ENCODE peak calls at places on chromosomes 12 and 14, in eight cellular contexts. Y, H, R, Q, J, L, I and U are unnamed samples.

GRCh38 chr12:67519824-67520433 is 128.6 kb upstream of the DYRK2 start:
- DNase-seq in Y (no peak), H (no peak), R (no peak), Q (no peak), J (no peak), L (no peak), I (no peak), U (no peak)

GRCh38 chr12:115155665-115156645 is 472.0 kb upstream of the TBX3 start:
- DNase-seq in Y (no peak), H (peak; percentile 88), R (no peak), Q (peak; percentile 59), J (no peak), L (peak; percentile 87), I (peak; percentile 99), U (peak; percentile 99)

GRCh38 chr12:57621497-57622292 is 10.5 kb downstream of the ARHGEF25 start:
- DNase-seq in Y (peak; percentile 96), H (no peak), R (peak; percentile 50), Q (no peak), J (peak; percentile 88), L (no peak), I (no peak), U (no peak)

GRCh38 chr14:92382677-92383076 is 59.7 kb downstream of the SLC24A4 start:
- DNase-seq in Y (no peak), H (no peak), R (no peak), Q (no peak), J (peak; percentile 65), L (peak; percentile 4), I (no peak), U (no peak)

GRCh38 chr14:99571303-99571986 is 32.6 kb downstream of the CCDC85C start:
- DNase-seq in Y (no peak), H (no peak), R (peak; percentile 47), Q (no peak), J (no peak), L (no peak), I (no peak), U (no peak)

GRCh38 chr12:91441236-91441635 is 258.6 kb upstream of the DCN start:
- DNase-seq in Y (no peak), H (no peak), R (no peak), Q (no peak), J (no peak), L (no peak), I (no peak), U (no peak)

GRCh38 chr12:6821271-6821673 is 349 bp upstream of the GPR162 start:
- DNase-seq in Y (peak; percentile 82), H (no peak), R (peak; percentile 50), Q (peak; percentile 53), J (no peak), L (peak; percentile 85), I (no peak), U (peak; percentile 37)

GRCh38 chr12:104163631-104164030 is 25.6 kb upstream of the NFYB start:
- DNase-seq in Y (no peak), H (no peak), R (no peak), Q (no peak), J (no peak), L (no peak), I (no peak), U (no peak)

GRCh38 chr14:34662558-34663088 is 32.7 kb upstream of the SNX6 start:
- DNase-seq in Y (no peak), H (no peak), R (no peak), Q (no peak), J (no peak), L (peak; percentile 29), I (no peak), U (no peak)

GRCh38 chr12:104482113-104482512 is 25.4 kb downstream of the CHST11 start:
- DNase-seq in Y (no peak), H (no peak), R (no peak), Q (no peak), J (no peak), L (no peak), I (no peak), U (no peak)

GRCh38 chr14:68377459-68377858 is 415.4 kb downstream of the ZFP36L1 start:
- DNase-seq in Y (no peak), H (no peak), R (peak; percentile 79), Q (no peak), J (peak; percentile 82), L (peak; percentile 71), I (no peak), U (no peak)

GRCh38 chr12:85374981-85375380 is 95.0 kb downstream of the ALX1 start:
- DNase-seq in Y (no peak), H (no peak), R (no peak), Q (no peak), J (no peak), L (no peak), I (no peak), U (no peak)
- TF ChIP-seq CTCF in Y (no peak), H (no peak), R (no peak), Q (no peak), J (no peak), L (no peak), I (no peak), U (no peak)

DNA sequence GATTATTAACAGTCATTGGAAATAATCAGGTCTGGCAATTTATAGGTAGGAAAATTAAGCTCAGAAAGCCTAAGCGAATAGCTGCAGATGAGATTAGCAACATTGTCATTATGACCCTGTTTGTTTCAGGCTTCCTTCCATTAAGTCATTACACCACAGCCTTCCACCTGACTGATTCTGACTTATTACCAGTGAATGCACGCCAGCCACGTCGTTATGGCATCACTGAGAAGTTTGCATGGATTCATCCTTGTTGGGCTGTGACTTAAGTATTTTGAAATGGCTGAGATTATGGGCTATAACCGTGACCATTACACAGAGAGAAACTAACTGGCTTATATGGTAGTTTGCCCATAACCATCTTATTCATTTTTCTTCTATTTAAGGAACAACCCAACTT is 18.6 kb downstream of the RASSF8 start:
- DNase-seq in Y (no peak), H (peak; percentile 93), R (no peak), Q (no peak), J (no peak), L (no peak), I (no peak), U (no peak)
- H3K4me3 ChIP-seq in Y (no peak overlapping the region), H (peak overlapping the region; percentile 22), R (no peak overlapping the region), Q (no peak overlapping the region), J (no peak overlapping the region), L (no peak overlapping the region), I (no peak overlapping the region), U (no peak overlapping the region)

DNA sequence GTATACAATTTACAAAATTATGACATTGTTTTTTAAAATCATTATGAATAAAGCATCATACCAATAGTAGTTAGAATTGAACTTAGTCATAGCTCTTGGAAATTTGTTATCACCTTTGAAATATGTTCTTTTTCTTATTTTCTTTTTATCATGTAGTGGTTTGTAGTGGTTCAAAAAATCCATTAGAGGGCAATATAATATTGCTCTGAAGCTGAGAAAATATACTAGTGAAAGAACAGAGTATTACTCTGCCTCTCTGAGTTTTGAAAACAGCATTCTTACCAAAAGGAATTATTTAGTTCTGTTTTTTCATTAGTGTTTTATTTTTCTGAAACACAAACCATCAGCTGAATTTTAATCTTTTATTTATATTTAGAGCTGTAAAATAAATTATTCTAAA is 76.2 kb downstream of the PDZRN4 start:
- DNase-seq in Y (peak; percentile 36), H (no peak), R (no peak), Q (no peak), J (no peak), L (peak; percentile 23), I (no peak), U (no peak)
- TF ChIP-seq CTCF in Y (peak; percentile 59), H (no peak), R (no peak), Q (peak; percentile 41), J (peak; percentile 30), L (peak; percentile 38), I (no peak), U (no peak)

GRCh38 chr12:12735301-12735700 is 18.1 kb downstream of the CDKN1B start:
- DNase-seq in Y (no peak), H (no peak), R (no peak), Q (no peak), J (no peak), L (no peak), I (no peak), U (no peak)

GRCh38 chr12:12733118-12733517 is 15.9 kb downstream of the CDKN1B start:
- DNase-seq in Y (no peak), H (no peak), R (no peak), Q (no peak), J (no peak), L (no peak), I (no peak), U (no peak)

GRCh38 chr12:12734561-12735071 is 17.4 kb downstream of the CDKN1B start:
- DNase-seq in Y (no peak), H (no peak), R (no peak), Q (no peak), J (no peak), L (no peak), I (no peak), U (no peak)

GRCh38 chr12:12734054-12734453 is 16.9 kb downstream of the CDKN1B start:
- DNase-seq in Y (no peak), H (no peak), R (no peak), Q (no peak), J (no peak), L (no peak), I (no peak), U (peak; percentile 92)

GRCh38 chr12:12736759-12737676 is 19.9 kb downstream of the CDKN1B start:
- DNase-seq in Y (peak; percentile 73), H (no peak), R (no peak), Q (no peak), J (no peak), L (peak; percentile 67), I (no peak), U (no peak)
- H3K4me3 ChIP-seq in Y (no peak overlapping the region), H (no peak overlapping the region), R (no peak overlapping the region), Q (peak overlapping the region; percentile 43), J (peak overlapping the region; percentile 11), L (no peak overlapping the region), I (no peak overlapping the region), U (peak overlapping the region; percentile 12)

GRCh38 chr12:10613334-10614055 is at the start of gene MAGOHB:
- DNase-seq in Y (peak; percentile 82), H (peak; percentile 93), R (peak; percentile 99), Q (peak; percentile 92), J (peak; percentile 98), L (peak; percentile 98), I (peak; percentile 76), U (peak; percentile 89)

GRCh38 chr12:10617868-10618267 is 4.5 kb upstream of the MAGOHB start:
- DNase-seq in Y (no peak), H (no peak), R (no peak), Q (no peak), J (no peak), L (no peak), I (no peak), U (no peak)

GRCh38 chr12:10614056-10614370 is 604 bp upstream of the MAGOHB start:
- DNase-seq in Y (peak; percentile 5), H (no peak), R (no peak), Q (no peak), J (no peak), L (no peak), I (no peak), U (no peak)

GRCh38 chr12:10612954-10613333 is 465 bp downstream of the MAGOHB start:
- DNase-seq in Y (no peak), H (no peak), R (no peak), Q (no peak), J (no peak), L (no peak), I (no peak), U (no peak)

GRCh38 chr12:10615532-10615931 is 2.1 kb upstream of the MAGOHB start:
- DNase-seq in Y (no peak), H (no peak), R (no peak), Q (no peak), J (no peak), L (no peak), I (no peak), U (no peak)
- TF ChIP-seq CTCF in Y (peak; percentile 23), H (no peak), R (no peak), Q (no peak), J (no peak), L (no peak), I (peak; percentile 26), U (no peak)

GRCh38 chr12:55933158-55933798 is 2.3 kb downstream of the DGKA start:
- DNase-seq in Y (no peak), H (no peak), R (peak; percentile 76), Q (no peak), J (no peak), L (no peak), I (peak; percentile 97), U (no peak)
- H3K4me3 ChIP-seq in Y (peak overlapping the region; percentile 64), H (peak overlapping the region; percentile 68), R (no peak overlapping the region), Q (peak overlapping the region; percentile 89), J (peak overlapping the region; percentile 78), L (peak overlapping the region; percentile 68), I (peak overlapping the region; percentile 92), U (no peak overlapping the region)